ENCODE peak calls at places on chromosome 3, in seven cellular contexts. P, O, U, R, A, I and Y are unnamed samples. For H3K4me1 and H3K9me3, the result is how much of the 10 kb centered on the place peaks cover.

GRCh38 chr3:151460240-151460639 is 621 bp downstream of the IGSF10 start:
- DNase-seq in P (no peak), O (no peak), U (no peak), R (no peak), A (peak), I (no peak), Y (no peak)

GRCh38 chr3:123618768-123619484 is 34.1 kb upstream of the HACD2 start:
- DNase-seq in P (no peak), O (no peak), U (peak), R (peak), A (peak), I (peak), Y (no peak)

GRCh38 chr3:89059201-89059600 is 48.2 kb upstream of the EPHA3 start:
- DNase-seq in P (no peak), O (no peak), U (peak), R (no peak), A (peak), I (no peak), Y (no peak)

GRCh38 chr3:183883291-183884096 is 1.2 kb downstream of the PARL start:
- DNase-seq in P (no peak), O (no peak), U (no peak), R (no peak), A (no peak), I (no peak), Y (no peak)

GRCh38 chr3:158802399-158803023 is 657 bp downstream of the MFSD1 start:
- DNase-seq in P (no peak), O (no peak), U (peak), R (no peak), A (no peak), I (no peak), Y (no peak)

GRCh38 chr3:161420746-161421145 is 49.4 kb upstream of the SPTSSB start:
- DNase-seq in P (no peak), O (peak), U (no peak), R (no peak), A (no peak), I (no peak), Y (peak)

GRCh38 chr3:102235679-102236078 is 199.1 kb upstream of the ZPLD1 start:
- DNase-seq in P (no peak), O (peak), U (no peak), R (no peak), A (peak), I (no peak), Y (no peak)

GRCh38 chr3:157369712-157370447 is 66.8 kb upstream of the PTX3 start:
- DNase-seq in P (no peak), O (no peak), U (no peak), R (no peak), A (no peak), I (no peak), Y (no peak)

GRCh38 chr3:159196316-159196715 is 394.5 kb downstream of the MFSD1 start:
- DNase-seq in P (no peak), O (no peak), U (no peak), R (no peak), A (no peak), I (no peak), Y (no peak)

GRCh38 chr3:194054540-194054939 is 81.4 kb upstream of the HES1 start:
- DNase-seq in P (no peak), O (peak), U (no peak), R (no peak), A (no peak), I (no peak), Y (no peak)

GRCh38 chr3:189309400-189309975 is 137.7 kb downstream of the TPRG1 start:
- DNase-seq in P (no peak), O (no peak), U (no peak), R (no peak), A (no peak), I (no peak), Y (no peak)

GRCh38 chr3:43870110-43870509 is 179.4 kb downstream of the ABHD5 start:
- DNase-seq in P (no peak), O (peak), U (no peak), R (no peak), A (peak), I (no peak), Y (no peak)

GRCh38 chr3:23655749-23656148 is 150.0 kb upstream of the UBE2E1 start:
- DNase-seq in P (no peak), O (no peak), U (no peak), R (no peak), A (no peak), I (no peak), Y (no peak)

GRCh38 chr3:67655364-67656121 is 1.1 kb upstream of the SUCLG2 start:
- DNase-seq in P (peak), O (no peak), U (peak), R (peak), A (no peak), I (no peak), Y (peak)

GRCh38 chr3:63986147-63986546 is 37.1 kb downstream of the PSMD6 start:
- DNase-seq in P (no peak), O (no peak), U (no peak), R (no peak), A (no peak), I (no peak), Y (no peak)

GRCh38 chr3:163450684-163451083 is 1627.6 kb downstream of the SI start:
- DNase-seq in P (no peak), O (no peak), U (no peak), R (no peak), A (no peak), I (no peak), Y (no peak)

GRCh38 chr3:45347329-45348000 is 40.9 kb upstream of the LARS2 start:
- DNase-seq in P (no peak), O (no peak), U (no peak), R (no peak), A (no peak), I (no peak), Y (no peak)

GRCh38 chr3:197297020-197297419 is 1.4 kb downstream of the DLG1 start:
- DNase-seq in P (no peak), O (no peak), U (no peak), R (no peak), A (no peak), I (no peak), Y (no peak)

GRCh38 chr3:40877651-40878463 is 321.4 kb upstream of the CTNNB1 start:
- DNase-seq in P (peak), O (no peak), U (peak), R (peak), A (peak), I (peak), Y (no peak)

GRCh38 chr3:46477145-46477544 is 12.4 kb upstream of the LTF start:
- DNase-seq in P (no peak), O (peak), U (no peak), R (no peak), A (no peak), I (no peak), Y (no peak)

GRCh38 chr3:65627102-65627501 is 411.6 kb downstream of the MAGI1 start:
- DNase-seq in P (no peak), O (no peak), U (no peak), R (no peak), A (no peak), I (no peak), Y (no peak)

GRCh38 chr3:22308866-22309265 is 557.9 kb upstream of the ZNF385D start:
- DNase-seq in P (no peak), O (no peak), U (no peak), R (no peak), A (no peak), I (no peak), Y (no peak)

GRCh38 chr3:102332205-102332604 is 102.6 kb upstream of the ZPLD1 start:
- DNase-seq in P (no peak), O (no peak), U (no peak), R (no peak), A (no peak), I (no peak), Y (no peak)

GRCh38 chr3:42652611-42653302 is 740 bp upstream of the ZBTB47 start:
- DNase-seq in P (peak), O (peak), U (peak), R (peak), A (peak), I (peak), Y (no peak)

GRCh38 chr3:42653303-42653559 is 266 bp upstream of the ZBTB47 start:
- DNase-seq in P (no peak), O (no peak), U (no peak), R (no peak), A (no peak), I (no peak), Y (no peak)

GRCh38 chr3:42653560-42654330 is at the start of gene ZBTB47:
- DNase-seq in P (peak), O (peak), U (peak), R (no peak), A (peak), I (peak), Y (no peak)

GRCh38 chr3:42651248-42652091 is 2.0 kb upstream of the ZBTB47 start:
- DNase-seq in P (no peak), O (peak), U (no peak), R (no peak), A (peak), I (no peak), Y (no peak)

DNA sequence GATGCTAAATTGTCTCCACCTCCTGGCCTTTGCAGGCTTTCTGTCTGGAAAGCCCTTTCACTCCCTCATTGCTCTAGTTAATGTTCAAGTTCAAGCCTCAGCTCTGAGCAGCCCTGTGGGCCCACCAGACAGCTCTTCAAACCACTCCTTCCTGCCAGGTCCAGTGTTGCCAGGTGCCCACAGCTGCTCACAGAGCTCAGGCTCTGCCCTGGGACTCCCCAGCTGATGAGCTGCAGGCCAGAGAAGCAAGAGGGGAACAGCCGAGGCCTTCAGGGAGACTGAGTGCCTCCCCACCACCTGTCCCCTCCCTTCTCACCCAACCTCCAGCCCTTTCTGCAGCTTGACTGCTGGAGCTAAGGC is 1.3 kb upstream of the ZBTB47 start:
- DNase-seq in P (no peak), O (peak), U (no peak), R (no peak), A (peak), I (no peak), Y (no peak)
- TF ChIP-seq CTCF in P (no peak), O (no peak), U (no peak), R (no peak), A (no peak), I (no peak), Y (no peak)

DNA sequence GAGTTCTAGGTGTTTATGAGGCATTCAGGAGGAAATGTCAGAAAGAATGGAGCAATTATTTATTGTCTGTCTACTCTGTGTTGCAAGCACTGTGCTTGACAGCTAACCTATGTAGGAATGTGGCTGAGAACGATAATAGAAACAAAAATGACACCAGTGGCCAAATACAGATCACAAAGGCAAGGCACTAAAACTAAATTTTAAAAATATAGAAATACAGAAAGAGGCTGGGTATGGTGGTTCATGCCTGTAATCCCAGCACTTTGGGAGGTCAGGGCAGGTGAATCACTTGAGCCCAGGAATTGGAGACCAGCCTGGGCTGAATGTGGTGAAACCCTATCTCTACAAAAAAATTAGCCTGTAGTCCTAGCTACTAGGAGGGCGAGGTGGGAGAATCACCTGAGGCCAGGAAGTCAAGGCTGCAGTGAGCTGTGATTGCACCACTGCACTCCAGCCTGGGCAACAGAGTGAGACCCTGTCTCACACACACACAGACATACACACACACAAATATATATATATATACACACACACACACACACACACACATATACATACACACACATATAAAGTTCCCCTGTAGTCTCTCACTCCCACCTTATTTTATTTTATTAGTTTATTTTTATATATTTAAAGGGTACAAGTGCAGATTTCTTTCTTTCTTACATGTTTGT is 6.0 kb downstream of the PRKCI start:
- DNase-seq in P (no peak), O (no peak), U (no peak), R (no peak), A (peak), I (no peak), Y (no peak)
- H3K4me1 ChIP-seq in P (under half), O (under half), U (under half), R (under half), A (under half), I (under half), Y (under half)

GRCh38 chr3:104316118-104316517 is 1050.6 kb upstream of the ALCAM start:
- DNase-seq in P (no peak), O (no peak), U (no peak), R (no peak), A (no peak), I (no peak), Y (no peak)
- H3K9me3 ChIP-seq in P (under half), O (under half), U (under half), R (under half), A (under half), I (under half), Y (under half)

GRCh38 chr3:70000563-70001081 is 1.1 kb downstream of the SAMMSON start:
- DNase-seq in P (no peak), O (no peak), U (no peak), R (no peak), A (peak), I (no peak), Y (no peak)
- TF ChIP-seq CTCF in P (no peak), O (no peak), U (no peak), R (no peak), A (no peak), I (no peak), Y (no peak)